ENCODE peak calls at places on chromosomes 12 and 14, in seven cellular contexts. H, N, Y, A, E, T and K are unnamed samples.
A peak's percentile ranks its signal among the peaks of the same experiment; 100 is the strongest.

GRCh38 chr14:100019156-100019882 is 45.9 kb upstream of the EVL start:
- DNase-seq in A (peak; percentile 40), H (no peak), N (no peak), Y (no peak), E (peak; percentile 67), T (no peak), K (peak; percentile 51)

GRCh38 chr14:20427231-20428009 is 8.5 kb downstream of the KLHL33 start:
- DNase-seq in E (no peak), T (no peak), H (no peak), N (no peak), A (peak; percentile 66), Y (peak; percentile 37), K (peak; percentile 68)

GRCh38 chr14:51684760-51685159 is 33.0 kb downstream of the FRMD6 start:
- DNase-seq in T (no peak), E (no peak), Y (no peak), N (no peak), A (no peak), H (no peak), K (peak; percentile 51)

GRCh38 chr12:122449317-122449716 is 26.8 kb upstream of the CLIP1 start:
- DNase-seq in E (no peak), H (no peak), Y (peak; percentile 79), T (no peak), N (no peak), A (peak; percentile 62), K (peak; percentile 88)

GRCh38 chr14:56555921-56556570 is 23.6 kb upstream of the TMEM260 start:
- DNase-seq in H (no peak), E (peak; percentile 55), T (no peak), N (no peak), A (peak; percentile 51), Y (peak; percentile 41), K (peak; percentile 53)

GRCh38 chr14:24058260-24058950 is 6.6 kb downstream of the CARMIL3 start:
- DNase-seq in N (peak; percentile 74), Y (peak; percentile 67), T (peak; percentile 34), E (peak; percentile 78), H (peak; percentile 73), A (peak; percentile 71), K (peak; percentile 74)

GRCh38 chr14:28763914-28764848 is 2.4 kb upstream of the FOXG1 start:
- DNase-seq in N (no peak), T (no peak), H (no peak), E (peak; percentile 76), Y (no peak), A (peak; percentile 39), K (no peak)

GRCh38 chr12:132638541-132639408 is 20.2 kb downstream of the P2RX2 start:
- DNase-seq in T (peak; percentile 48), E (peak; percentile 46), H (peak; percentile 61), Y (peak; percentile 80), N (peak; percentile 75), A (peak; percentile 51), K (peak; percentile 81)

GRCh38 chr14:26992403-26993115 is 394.7 kb upstream of the NOVA1 start:
- DNase-seq in N (no peak), Y (no peak), H (no peak), A (no peak), E (no peak), T (no peak), K (no peak)

GRCh38 chr12:94760786-94761185 is 110.4 kb upstream of the TMCC3 start:
- DNase-seq in Y (no peak), N (no peak), A (no peak), E (no peak), H (no peak), T (no peak), K (peak; percentile 20)

GRCh38 chr12:111174283-111175108 is 194.4 kb downstream of the PHETA1 start:
- DNase-seq in E (peak; percentile 30), T (no peak), H (no peak), N (no peak), A (no peak), Y (no peak), K (no peak)

GRCh38 chr12:2588345-2588744 is 206.4 kb upstream of the FKBP4 start:
- DNase-seq in N (no peak), Y (no peak), T (no peak), H (no peak), A (no peak), E (no peak), K (no peak)
- TF ChIP-seq CTCF in N (no peak), Y (no peak), T (no peak), H (no peak), A (no peak), E (no peak), K (no peak)

GRCh38 chr14:34067587-34067986 is 116.7 kb upstream of the EGLN3 start:
- DNase-seq in T (no peak), H (no peak), Y (no peak), N (no peak), A (no peak), E (no peak), K (no peak)

GRCh38 chr14:34072921-34073320 is 122.0 kb upstream of the EGLN3 start:
- DNase-seq in T (no peak), A (no peak), Y (no peak), E (no peak), H (no peak), N (no peak), K (no peak)

GRCh38 chr14:34072401-34072800 is 121.5 kb upstream of the EGLN3 start:
- DNase-seq in N (no peak), H (no peak), Y (no peak), T (no peak), E (no peak), A (no peak), K (no peak)

GRCh38 chr14:34070917-34071407 is 120.1 kb upstream of the EGLN3 start:
- DNase-seq in A (no peak), N (no peak), E (no peak), T (no peak), H (no peak), Y (no peak), K (no peak)

GRCh38 chr14:34069854-34070582 is 119.1 kb upstream of the EGLN3 start:
- DNase-seq in A (peak; percentile 48), Y (no peak), N (no peak), T (no peak), H (no peak), E (no peak), K (no peak)
- H3K4me3 ChIP-seq in A (no peak overlapping the region), Y (no peak overlapping the region), N (no peak overlapping the region), T (no peak overlapping the region), H (no peak overlapping the region), E (no peak overlapping the region), K (no peak overlapping the region)

GRCh38 chr12:62933220-62933870 is 1.6 kb downstream of the PPM1H start:
- DNase-seq in N (peak; percentile 56), E (peak; percentile 57), T (no peak), Y (no peak), A (peak; percentile 18), H (no peak), K (no peak)

GRCh38 chr12:62934799-62935674 is at the start of gene PPM1H:
- DNase-seq in A (peak; percentile 22), N (peak; percentile 83), T (peak; percentile 88), Y (peak; percentile 16), H (peak; percentile 93), E (peak; percentile 93), K (peak; percentile 2)

GRCh38 chr12:62931481-62931880 is 3.5 kb downstream of the PPM1H start:
- DNase-seq in T (no peak), H (no peak), E (no peak), Y (no peak), N (no peak), A (no peak), K (no peak)

GRCh38 chr12:62930546-62931425 is 4.2 kb downstream of the PPM1H start:
- DNase-seq in Y (no peak), H (no peak), A (no peak), T (no peak), N (no peak), E (no peak), K (no peak)

GRCh38 chr12:62933871-62934798 is 815 bp downstream of the PPM1H start:
- DNase-seq in T (peak; percentile 65), E (peak; percentile 65), H (peak; percentile 87), N (peak; percentile 67), Y (peak; percentile 23), A (peak; percentile 25), K (peak; percentile 7)
- TF ChIP-seq CTCF in T (no peak), E (peak; percentile 8), H (no peak), N (no peak), Y (no peak), A (no peak), K (no peak)

DNA sequence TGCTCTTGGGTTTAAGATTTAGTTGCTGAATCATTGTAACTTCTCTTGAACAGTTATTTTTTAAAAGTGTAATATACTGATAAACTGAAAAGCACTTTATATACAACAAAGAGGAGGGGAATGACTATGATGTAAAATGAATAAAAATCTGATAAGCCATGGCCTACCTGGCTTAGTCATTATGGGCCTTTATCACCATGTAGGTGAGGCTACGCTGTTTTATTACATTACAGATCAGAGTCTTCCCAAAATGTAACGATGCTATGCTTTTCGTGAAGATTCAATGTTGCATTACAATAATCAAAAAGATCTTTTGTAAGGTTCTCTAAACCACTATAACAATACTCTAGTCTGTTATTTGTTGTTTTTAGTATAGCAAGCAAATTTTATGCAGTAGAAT is 34.2 kb downstream of the ARID4A start:
- DNase-seq in Y (no peak), T (no peak), E (no peak), N (no peak), A (no peak), H (no peak), K (no peak)
- H3K4me3 ChIP-seq in Y (no peak overlapping the region), T (no peak overlapping the region), E (no peak overlapping the region), N (no peak overlapping the region), A (no peak overlapping the region), H (no peak overlapping the region), K (no peak overlapping the region)

GRCh38 chr12:125091401-125091800 is 26.2 kb downstream of the AACS start:
- DNase-seq in E (no peak), H (no peak), A (no peak), T (peak; percentile 50), Y (no peak), N (no peak), K (no peak)

GRCh38 chr12:125090437-125090836 is 25.2 kb downstream of the AACS start:
- DNase-seq in E (no peak), T (no peak), Y (no peak), H (no peak), A (no peak), N (no peak), K (no peak)

GRCh38 chr12:125093681-125094025 is 28.4 kb downstream of the AACS start:
- DNase-seq in Y (no peak), E (no peak), N (no peak), H (no peak), T (peak; percentile 51), A (no peak), K (no peak)

GRCh38 chr12:125092108-125092871 is 27.1 kb downstream of the AACS start:
- DNase-seq in N (no peak), E (no peak), A (no peak), H (no peak), Y (no peak), T (peak; percentile 61), K (peak; percentile 6)

DNA sequence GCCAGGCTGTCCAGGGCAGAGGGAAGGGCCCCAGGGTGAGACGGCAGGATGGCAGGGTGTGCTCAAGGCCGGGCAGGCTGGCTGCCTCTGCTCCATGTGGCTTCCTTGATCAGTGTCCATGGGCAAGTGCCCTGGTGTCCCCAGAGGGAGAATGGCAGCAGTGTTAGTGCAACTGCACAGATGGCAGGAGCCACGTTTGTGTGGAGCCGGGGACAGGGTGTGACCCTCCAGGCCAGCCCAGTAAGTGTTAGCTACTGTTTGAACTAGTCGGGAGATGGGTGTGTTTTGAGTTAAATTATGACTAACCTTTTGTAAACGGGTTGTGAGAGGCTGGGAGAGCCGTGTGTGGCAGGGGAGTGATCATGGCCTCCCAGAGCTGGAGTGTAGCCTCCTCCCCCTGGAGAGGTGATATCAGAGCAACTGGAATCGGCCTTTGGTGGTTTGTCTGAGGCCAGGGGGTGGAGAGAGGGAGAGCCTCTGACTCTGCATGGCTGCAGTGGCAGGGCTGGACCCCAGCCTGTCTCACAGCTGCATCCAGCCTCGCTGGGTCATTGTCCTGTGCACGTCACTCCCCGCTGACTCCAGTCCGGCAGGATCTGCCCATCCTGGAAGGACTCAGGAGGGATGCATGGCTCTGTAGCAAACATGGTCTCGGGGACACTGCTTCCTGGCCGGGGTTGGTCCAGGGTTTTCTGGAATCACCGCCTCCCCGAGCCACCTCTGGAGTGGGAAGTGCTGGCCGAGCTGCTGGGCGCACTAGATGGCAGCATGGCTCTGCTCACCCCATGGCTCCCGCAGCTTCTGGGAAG is 27.8 kb downstream of the AACS start:
- DNase-seq in Y (peak; percentile 46), N (peak; percentile 68), T (peak; percentile 83), A (peak; percentile 45), H (no peak), E (peak; percentile 38), K (peak; percentile 69)
- TF ChIP-seq CTCF in Y (no peak), N (no peak), T (peak; percentile 14), A (no peak), H (no peak), E (peak; percentile 26), K (no peak)